ENCODE peak calls at places on chromosomes 1 and 21, in ten cellular contexts. One of them, this sample, is unnamed.

GRCh38 chr1:117843791-117844190 is 85.6 kb downstream of the GDAP2 start:
- DNase-seq in SK-N-SH: no peak
- DNase-seq in neural crest cell: no peak
- DNase-seq in colonic mucosa: no peak
- DNase-seq in A549: no peak
- DNase-seq in dorsolateral prefrontal cortex: no peak
- DNase-seq in MCF 10A: no peak
- DNase-seq in hepatocyte: no peak
- DNase-seq in vagina: no peak
- DNase-seq in BE2C: no peak
- DNase-seq in this sample: no peak

GRCh38 chr1:154623358-154623757 is 15.4 kb upstream of the ADAR start:
- DNase-seq in BE2C: no peak
- DNase-seq in dorsolateral prefrontal cortex: no peak
- DNase-seq in colonic mucosa: no peak
- DNase-seq in hepatocyte: no peak
- DNase-seq in SK-N-SH: no peak
- DNase-seq in MCF 10A: no peak
- DNase-seq in neural crest cell: no peak
- DNase-seq in vagina: no peak
- DNase-seq in A549: no peak
- DNase-seq in this sample: no peak

GRCh38 chr1:26469558-26469957 is 2.7 kb upstream of the HMGN2 start:
- DNase-seq in hepatocyte: no peak
- DNase-seq in MCF 10A: no peak
- DNase-seq in SK-N-SH: no peak
- DNase-seq in dorsolateral prefrontal cortex: no peak
- DNase-seq in A549: no peak
- DNase-seq in colonic mucosa: peak
- DNase-seq in neural crest cell: no peak
- DNase-seq in BE2C: no peak
- DNase-seq in vagina: no peak
- DNase-seq in this sample: no peak

GRCh38 chr21:34836103-34836932 is 167.5 kb downstream of the CLIC6 start:
- DNase-seq in neural crest cell: no peak
- DNase-seq in colonic mucosa: no peak
- DNase-seq in BE2C: no peak
- DNase-seq in hepatocyte: peak
- DNase-seq in vagina: no peak
- DNase-seq in MCF 10A: peak
- DNase-seq in dorsolateral prefrontal cortex: no peak
- DNase-seq in A549: peak
- DNase-seq in SK-N-SH: no peak
- DNase-seq in this sample: peak

GRCh38 chr21:44294391-44295162 is 5.3 kb upstream of the PFKL start:
- DNase-seq in neural crest cell: no peak
- DNase-seq in SK-N-SH: no peak
- DNase-seq in vagina: no peak
- DNase-seq in hepatocyte: no peak
- DNase-seq in BE2C: no peak
- DNase-seq in MCF 10A: peak
- DNase-seq in dorsolateral prefrontal cortex: no peak
- DNase-seq in colonic mucosa: peak
- DNase-seq in A549: no peak
- DNase-seq in this sample: no peak

GRCh38 chr1:46461809-46462448 is 27.7 kb upstream of the DMBX1 start:
- DNase-seq in SK-N-SH: peak
- DNase-seq in hepatocyte: no peak
- DNase-seq in colonic mucosa: no peak
- DNase-seq in MCF 10A: no peak
- DNase-seq in neural crest cell: no peak
- DNase-seq in A549: no peak
- DNase-seq in BE2C: peak
- DNase-seq in vagina: no peak
- DNase-seq in dorsolateral prefrontal cortex: no peak
- DNase-seq in this sample: no peak

GRCh38 chr1:43531453-43531905 is 796 bp downstream of the PTPRF start:
- DNase-seq in dorsolateral prefrontal cortex: no peak
- DNase-seq in MCF 10A: no peak
- DNase-seq in colonic mucosa: peak
- DNase-seq in A549: peak
- DNase-seq in vagina: no peak
- DNase-seq in BE2C: no peak
- DNase-seq in hepatocyte: peak
- DNase-seq in SK-N-SH: peak
- DNase-seq in neural crest cell: peak
- DNase-seq in this sample: peak

GRCh38 chr21:32257952-32258785 is 20.7 kb downstream of the MIS18A start:
- DNase-seq in dorsolateral prefrontal cortex: peak
- DNase-seq in MCF 10A: peak
- DNase-seq in colonic mucosa: peak
- DNase-seq in A549: peak
- DNase-seq in vagina: no peak
- DNase-seq in BE2C: peak
- DNase-seq in SK-N-SH: peak
- DNase-seq in hepatocyte: peak
- DNase-seq in neural crest cell: peak
- DNase-seq in this sample: peak

GRCh38 chr1:90902672-90903071 is 119.2 kb downstream of the ZNF644 start:
- DNase-seq in BE2C: no peak
- DNase-seq in neural crest cell: no peak
- DNase-seq in colonic mucosa: no peak
- DNase-seq in vagina: no peak
- DNase-seq in SK-N-SH: no peak
- DNase-seq in A549: no peak
- DNase-seq in hepatocyte: no peak
- DNase-seq in MCF 10A: no peak
- DNase-seq in dorsolateral prefrontal cortex: no peak
- DNase-seq in this sample: no peak

GRCh38 chr21:36424592-36424991 is 39.4 kb downstream of the CHAF1B start:
- DNase-seq in SK-N-SH: no peak
- DNase-seq in BE2C: no peak
- DNase-seq in dorsolateral prefrontal cortex: no peak
- DNase-seq in neural crest cell: no peak
- DNase-seq in hepatocyte: no peak
- DNase-seq in MCF 10A: no peak
- DNase-seq in vagina: no peak
- DNase-seq in A549: no peak
- DNase-seq in colonic mucosa: no peak
- DNase-seq in this sample: no peak

GRCh38 chr21:36420571-36421339 is 35.6 kb downstream of the CHAF1B start:
- DNase-seq in hepatocyte: no peak
- DNase-seq in MCF 10A: no peak
- DNase-seq in neural crest cell: no peak
- DNase-seq in vagina: no peak
- DNase-seq in dorsolateral prefrontal cortex: no peak
- DNase-seq in A549: no peak
- DNase-seq in colonic mucosa: no peak
- DNase-seq in BE2C: no peak
- DNase-seq in SK-N-SH: no peak
- DNase-seq in this sample: no peak

GRCh38 chr21:36423772-36424433 is 38.7 kb downstream of the CHAF1B start:
- DNase-seq in MCF 10A: no peak
- DNase-seq in BE2C: no peak
- DNase-seq in vagina: no peak
- DNase-seq in neural crest cell: no peak
- DNase-seq in hepatocyte: no peak
- DNase-seq in A549: no peak
- DNase-seq in colonic mucosa: no peak
- DNase-seq in dorsolateral prefrontal cortex: no peak
- DNase-seq in SK-N-SH: no peak
- DNase-seq in this sample: no peak

GRCh38 chr21:36419996-36420395 is 34.8 kb downstream of the CHAF1B start:
- DNase-seq in BE2C: peak
- DNase-seq in SK-N-SH: peak
- DNase-seq in dorsolateral prefrontal cortex: peak
- DNase-seq in A549: peak
- DNase-seq in vagina: no peak
- DNase-seq in hepatocyte: peak
- DNase-seq in colonic mucosa: peak
- DNase-seq in MCF 10A: peak
- DNase-seq in neural crest cell: peak
- DNase-seq in this sample: peak

DNA sequence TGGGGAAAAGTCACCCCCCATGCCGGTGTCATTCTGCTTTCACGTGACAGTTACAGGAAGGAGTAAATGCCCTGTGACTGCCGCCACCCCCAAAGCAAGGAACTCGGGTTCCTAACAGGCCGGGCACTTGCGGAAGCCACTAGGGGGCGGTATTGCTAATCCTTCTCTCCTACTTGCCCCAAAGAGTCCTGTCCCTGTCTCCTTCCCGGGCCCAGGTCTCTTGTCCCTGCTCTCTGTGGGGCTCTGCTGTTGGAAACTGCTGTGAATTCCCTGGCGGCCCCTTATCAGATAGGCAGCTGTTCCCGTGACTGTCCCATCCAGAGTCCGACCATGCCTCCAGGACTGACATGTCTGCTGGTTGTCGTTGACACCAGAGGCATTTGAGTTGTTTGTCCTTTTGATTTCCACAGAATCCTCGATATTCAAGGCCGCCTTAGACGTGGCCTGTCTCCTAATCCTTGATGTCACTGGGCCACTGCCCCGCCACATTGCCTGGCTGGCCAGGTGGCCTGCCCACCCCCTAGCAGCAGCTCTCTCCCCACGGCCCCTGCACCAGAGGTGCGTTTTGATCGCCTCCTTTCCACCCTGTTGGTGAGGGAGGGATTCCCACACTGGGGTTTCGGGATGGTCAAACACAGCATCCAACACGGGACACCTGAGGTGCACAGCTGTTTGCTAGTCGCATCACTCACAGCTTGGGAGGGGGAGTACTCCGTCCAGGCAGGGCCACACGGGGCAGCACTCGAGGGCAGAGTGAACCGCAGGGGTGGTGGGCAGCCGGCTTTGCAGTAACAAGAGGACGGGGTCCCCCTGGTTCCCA is 37.3 kb downstream of the CHAF1B start:
- DNase-seq in vagina: no peak
- DNase-seq in colonic mucosa: peak
- DNase-seq in neural crest cell: peak
- DNase-seq in A549: peak
- DNase-seq in MCF 10A: peak
- DNase-seq in SK-N-SH: peak
- DNase-seq in BE2C: peak
- DNase-seq in hepatocyte: peak
- DNase-seq in dorsolateral prefrontal cortex: no peak
- DNase-seq in this sample: peak
- TF ChIP-seq CTCF in vagina: no peak
- TF ChIP-seq CTCF in colonic mucosa: peak
- TF ChIP-seq CTCF in neural crest cell: peak
- TF ChIP-seq CTCF in A549: peak
- TF ChIP-seq CTCF in MCF 10A: peak
- TF ChIP-seq CTCF in SK-N-SH: peak
- TF ChIP-seq CTCF in BE2C: peak
- TF ChIP-seq CTCF in hepatocyte: peak
- TF ChIP-seq CTCF in dorsolateral prefrontal cortex: peak
- TF ChIP-seq CTCF in this sample: peak

GRCh38 chr21:45788198-45788597 is 144.7 kb downstream of the PCBP3 start:
- DNase-seq in SK-N-SH: no peak
- DNase-seq in A549: no peak
- DNase-seq in neural crest cell: no peak
- DNase-seq in vagina: no peak
- DNase-seq in MCF 10A: no peak
- DNase-seq in hepatocyte: no peak
- DNase-seq in dorsolateral prefrontal cortex: no peak
- DNase-seq in BE2C: no peak
- DNase-seq in colonic mucosa: no peak
- DNase-seq in this sample: no peak

GRCh38 chr21:45790427-45790826 is 146.9 kb downstream of the PCBP3 start:
- DNase-seq in dorsolateral prefrontal cortex: no peak
- DNase-seq in vagina: peak
- DNase-seq in colonic mucosa: no peak
- DNase-seq in SK-N-SH: no peak
- DNase-seq in hepatocyte: no peak
- DNase-seq in MCF 10A: no peak
- DNase-seq in BE2C: no peak
- DNase-seq in neural crest cell: no peak
- DNase-seq in A549: no peak
- DNase-seq in this sample: no peak

GRCh38 chr21:45786660-45787059 is 143.1 kb downstream of the PCBP3 start:
- DNase-seq in dorsolateral prefrontal cortex: no peak
- DNase-seq in hepatocyte: no peak
- DNase-seq in A549: no peak
- DNase-seq in colonic mucosa: no peak
- DNase-seq in MCF 10A: no peak
- DNase-seq in SK-N-SH: no peak
- DNase-seq in neural crest cell: no peak
- DNase-seq in vagina: no peak
- DNase-seq in BE2C: no peak
- DNase-seq in this sample: no peak

GRCh38 chr21:45788635-45789506 is 145.3 kb downstream of the PCBP3 start:
- DNase-seq in BE2C: no peak
- DNase-seq in dorsolateral prefrontal cortex: no peak
- DNase-seq in SK-N-SH: no peak
- DNase-seq in neural crest cell: no peak
- DNase-seq in vagina: no peak
- DNase-seq in A549: no peak
- DNase-seq in colonic mucosa: no peak
- DNase-seq in MCF 10A: no peak
- DNase-seq in hepatocyte: no peak
- DNase-seq in this sample: no peak

GRCh38 chr21:45787371-45787770 is 143.8 kb downstream of the PCBP3 start:
- DNase-seq in SK-N-SH: no peak
- DNase-seq in colonic mucosa: no peak
- DNase-seq in vagina: no peak
- DNase-seq in A549: no peak
- DNase-seq in hepatocyte: peak
- DNase-seq in BE2C: no peak
- DNase-seq in dorsolateral prefrontal cortex: no peak
- DNase-seq in MCF 10A: no peak
- DNase-seq in neural crest cell: no peak
- DNase-seq in this sample: no peak
- TF ChIP-seq CTCF in SK-N-SH: no peak
- TF ChIP-seq CTCF in colonic mucosa: no peak
- TF ChIP-seq CTCF in vagina: no peak
- TF ChIP-seq CTCF in A549: no peak
- TF ChIP-seq CTCF in hepatocyte: no peak
- TF ChIP-seq CTCF in BE2C: no peak
- TF ChIP-seq CTCF in dorsolateral prefrontal cortex: no peak
- TF ChIP-seq CTCF in MCF 10A: no peak
- TF ChIP-seq CTCF in neural crest cell: no peak
- TF ChIP-seq CTCF in this sample: no peak

GRCh38 chr21:23452384-23453083 is 2154.7 kb downstream of the MRPL39 start:
- DNase-seq in BE2C: peak
- DNase-seq in vagina: no peak
- DNase-seq in dorsolateral prefrontal cortex: no peak
- DNase-seq in hepatocyte: peak
- DNase-seq in neural crest cell: peak
- DNase-seq in SK-N-SH: no peak
- DNase-seq in colonic mucosa: no peak
- DNase-seq in A549: no peak
- DNase-seq in MCF 10A: no peak
- DNase-seq in this sample: no peak
- TF ChIP-seq CTCF in BE2C: peak
- TF ChIP-seq CTCF in vagina: no peak
- TF ChIP-seq CTCF in dorsolateral prefrontal cortex: no peak
- TF ChIP-seq CTCF in hepatocyte: peak
- TF ChIP-seq CTCF in neural crest cell: peak
- TF ChIP-seq CTCF in SK-N-SH: no peak
- TF ChIP-seq CTCF in colonic mucosa: no peak
- TF ChIP-seq CTCF in A549: no peak
- TF ChIP-seq CTCF in MCF 10A: no peak
- TF ChIP-seq CTCF in this sample: no peak

GRCh38 chr1:103106426-103107321 is 1.6 kb downstream of the COL11A1 start:
- DNase-seq in neural crest cell: peak
- DNase-seq in hepatocyte: peak
- DNase-seq in A549: peak
- DNase-seq in colonic mucosa: no peak
- DNase-seq in vagina: no peak
- DNase-seq in BE2C: peak
- DNase-seq in dorsolateral prefrontal cortex: no peak
- DNase-seq in MCF 10A: peak
- DNase-seq in SK-N-SH: peak
- DNase-seq in this sample: peak
- TF ChIP-seq CTCF in neural crest cell: peak
- TF ChIP-seq CTCF in hepatocyte: peak
- TF ChIP-seq CTCF in A549: peak
- TF ChIP-seq CTCF in colonic mucosa: peak
- TF ChIP-seq CTCF in vagina: peak
- TF ChIP-seq CTCF in BE2C: peak
- TF ChIP-seq CTCF in dorsolateral prefrontal cortex: peak
- TF ChIP-seq CTCF in MCF 10A: peak
- TF ChIP-seq CTCF in SK-N-SH: peak
- TF ChIP-seq CTCF in this sample: peak

This sample was measured in Calu3.